ENCODE peak calls at places on chromosomes 11 and 22, in four cellular contexts. K, R, A and F are unnamed samples.

GRCh38 chr11:102935514-102935913 is 20.0 kb downstream of the MMP13 start:
- DNase-seq in K (no peak), R (no peak), A (no peak), F (no peak)

GRCh38 chr22:17847360-17848078 is 73.2 kb upstream of the BID start:
- DNase-seq in K (peak), R (no peak), A (no peak), F (no peak)

GRCh38 chr11:56855217-56855616 is 106.7 kb upstream of the OR9G4 start:
- DNase-seq in K (no peak), R (no peak), A (no peak), F (no peak)

GRCh38 chr11:10091314-10092045 is 202.5 kb downstream of the SBF2 start:
- DNase-seq in K (no peak), R (no peak), A (no peak), F (no peak)

GRCh38 chr11:108496643-108497256 is 1.4 kb downstream of the POGLUT3 start:
- DNase-seq in K (peak), R (no peak), A (no peak), F (no peak)

GRCh38 chr11:64222651-64223000 is 3.4 kb downstream of the TRPT1 start:
- DNase-seq in K (no peak), R (no peak), A (no peak), F (no peak)

GRCh38 chr11:3049430-3050243 is 7.6 kb downstream of the CARS1 start:
- DNase-seq in K (no peak), R (no peak), A (no peak), F (peak)

GRCh38 chr22:17914474-17914873 is 109.9 kb downstream of the MICAL3 start:
- DNase-seq in K (no peak), R (no peak), A (no peak), F (no peak)

DNA sequence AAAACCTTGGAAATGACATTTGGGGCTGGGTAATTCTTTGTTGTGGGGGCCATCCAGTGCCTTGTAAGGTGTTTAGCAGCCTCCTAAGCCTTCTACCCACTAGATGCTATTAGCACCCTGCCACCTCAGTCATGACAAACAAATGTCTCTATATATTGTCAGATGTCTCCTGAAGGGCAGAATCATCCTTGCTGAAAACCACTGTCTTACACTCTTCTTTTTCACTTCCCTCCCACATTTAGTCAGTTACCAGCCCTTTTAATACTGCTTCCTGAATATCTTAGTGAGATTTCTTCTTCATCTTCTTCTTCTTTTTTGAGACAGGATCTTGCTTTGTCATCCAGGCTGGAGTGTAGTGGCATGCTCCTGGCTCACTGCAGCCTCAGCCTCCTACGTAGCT is 33.1 kb downstream of the TNRC6B start:
- DNase-seq in K (no peak), R (no peak), A (no peak), F (no peak)
- TF ChIP-seq MAX in K (no peak), R (no peak), A (no peak), F (no peak)

GRCh38 chr11:109547356-109548027 is 125.5 kb downstream of the C11orf87 start:
- DNase-seq in K (no peak), R (no peak), A (no peak), F (no peak)
- TF ChIP-seq HMGXB4 in K (no peak), R (no peak), A (no peak), F (no peak)

DNA sequence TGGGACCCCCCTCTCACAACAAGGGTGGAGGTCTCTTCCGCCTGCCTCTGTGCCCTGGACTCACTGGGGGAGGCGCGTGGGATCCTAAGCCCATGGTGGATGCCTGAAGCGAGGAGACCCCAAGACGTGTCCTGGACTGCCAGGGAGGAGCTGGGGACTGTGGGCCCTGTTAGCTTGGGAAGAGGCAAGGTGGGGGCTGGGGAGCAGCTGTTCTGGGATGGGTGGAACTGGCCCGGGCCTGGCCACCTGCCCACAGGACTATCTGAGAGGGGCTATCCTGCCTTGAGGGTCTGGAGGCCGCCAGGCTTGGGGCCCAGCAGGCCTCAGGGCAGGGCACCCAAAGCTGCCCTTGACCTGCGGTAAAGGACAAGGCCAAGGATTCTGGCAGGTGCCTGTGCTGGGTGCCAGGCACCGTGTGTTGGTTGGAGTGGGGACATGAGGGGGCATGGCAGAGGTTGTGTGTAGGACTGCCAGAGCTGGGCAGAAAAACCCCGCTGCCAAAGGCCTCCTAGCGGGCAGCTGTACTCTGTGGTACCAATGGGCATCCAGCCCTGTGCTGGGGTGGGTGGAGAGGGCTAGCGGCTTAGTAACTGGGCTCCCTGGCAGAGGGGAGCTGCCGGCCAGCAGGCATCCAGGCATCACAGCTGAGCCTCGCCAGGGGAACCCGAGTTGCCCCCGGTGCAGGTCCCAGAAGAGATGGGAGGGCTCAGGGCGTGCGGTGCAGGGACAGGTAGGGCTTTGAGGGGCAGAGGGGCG is 670 bp downstream of the LSP1 start:
- DNase-seq in K (no peak), R (no peak), A (no peak), F (no peak)
- TF ChIP-seq CTCF in K (no peak), R (no peak), A (no peak), F (no peak)

GRCh38 chr22:24587251-24587650 is 5.6 kb downstream of the LRRC75B start:
- DNase-seq in K (no peak), R (no peak), A (no peak), F (no peak)

GRCh38 chr22:24587948-24588347 is 4.9 kb downstream of the LRRC75B start:
- DNase-seq in K (no peak), R (no peak), A (no peak), F (no peak)

GRCh38 chr22:24589518-24590030 is 3.3 kb downstream of the LRRC75B start:
- DNase-seq in K (no peak), R (no peak), A (no peak), F (no peak)

GRCh38 chr22:24588756-24589481 is 4.0 kb downstream of the LRRC75B start:
- DNase-seq in K (no peak), R (no peak), A (no peak), F (no peak)

DNA sequence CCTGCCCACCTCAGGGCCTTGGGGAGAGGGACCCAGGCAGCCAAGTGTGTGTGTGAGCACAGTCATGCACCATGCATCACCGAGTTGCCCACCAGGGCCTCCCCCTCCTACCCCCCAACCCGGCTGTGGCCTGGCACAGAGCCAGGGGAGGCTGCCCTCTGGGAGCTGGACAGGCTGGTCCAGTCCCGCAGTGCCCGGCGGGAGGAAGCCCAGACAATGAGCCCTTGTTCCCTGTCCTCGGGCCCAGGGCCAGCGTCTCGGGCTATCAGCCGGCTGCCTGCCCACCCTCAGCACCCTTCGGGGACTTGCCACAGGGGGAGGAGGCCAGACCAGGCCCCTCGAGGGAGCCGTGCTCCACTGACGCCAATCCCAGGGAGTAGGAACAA is 4.5 kb downstream of the LRRC75B start:
- DNase-seq in K (no peak), R (no peak), A (no peak), F (no peak)
- TF ChIP-seq MAX in K (no peak), R (no peak), A (no peak), F (no peak)

DNA sequence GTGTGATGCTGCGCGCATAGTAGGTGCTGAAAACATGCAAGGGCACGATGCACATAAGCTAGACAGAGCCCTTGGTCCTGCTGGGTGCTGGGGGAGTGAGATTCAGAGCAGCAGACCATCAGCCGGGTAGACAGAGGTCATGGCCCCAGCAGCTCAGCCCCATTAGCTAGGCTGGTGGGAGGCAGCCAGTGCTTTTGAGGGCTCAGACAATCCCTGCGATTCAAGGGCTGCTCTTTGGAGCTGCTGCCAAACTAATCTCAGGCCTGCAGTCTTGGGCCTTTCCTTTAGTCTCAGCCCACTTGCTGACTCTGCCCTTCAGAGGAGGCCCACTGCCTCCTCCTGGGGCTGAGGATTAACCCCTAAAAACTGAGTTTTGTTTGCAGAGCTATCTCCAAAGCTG is 256.7 kb upstream of the CADM1 start:
- DNase-seq in K (no peak), R (no peak), A (no peak), F (no peak)
- TF ChIP-seq HMGXB4 in K (no peak), R (no peak), A (no peak), F (no peak)

GRCh38 chr22:27937453-27937852 is 18.4 kb upstream of the PITPNB start:
- DNase-seq in K (no peak), R (peak), A (no peak), F (no peak)
- TF ChIP-seq CTCF in K (peak), R (no peak), A (no peak), F (no peak)